ENCODE peak calls at places on chromosomes 13 and 19, in eight cellular contexts. U is tibial artery; E is GM23338; G is suprapubic skin; H is body of pancreas; O is left lung; P is fibroblast of lung; F is effector memory CD4-positive, alpha-beta T cell. J is an unnamed sample. For H3K4me1, the result is how much of the 10 kb centered on the place peaks cover.

GRCh38 chr19:4502282-4503223 is 15.7 kb downstream of the PLIN4 start:
- DNase-seq in U (no peak), E (no peak), G (no peak), H (no peak), O (no peak), P (no peak), F (no peak), J (no peak)

GRCh38 chr19:28544451-28545261 is 668.3 kb downstream of the UQCRFS1 start:
- DNase-seq in U (no peak), E (no peak), G (no peak), H (no peak), O (no peak), P (no peak), F (no peak), J (no peak)

GRCh38 chr13:104837756-104838155 is 1697.7 kb downstream of the EFNB2 start:
- DNase-seq in U (no peak), E (no peak), G (no peak), H (no peak), O (no peak), P (no peak), F (no peak), J (no peak)

GRCh38 chr19:3743486-3743885 is 18.0 kb downstream of the APBA3 start:
- DNase-seq in U (no peak), E (peak), G (no peak), H (no peak), O (no peak), P (no peak), F (no peak), J (no peak)

GRCh38 chr13:113533441-113533840 is 42.9 kb upstream of the DCUN1D2 start:
- DNase-seq in U (peak), E (no peak), G (no peak), H (no peak), O (no peak), P (no peak), F (no peak), J (no peak)

GRCh38 chr13:42804244-42804868 is 23.0 kb downstream of the FAM216B start:
- DNase-seq in U (no peak), E (no peak), G (no peak), H (no peak), O (no peak), P (no peak), F (no peak), J (no peak)

GRCh38 chr19:752652-753517 is 2.0 kb downstream of the MISP start:
- DNase-seq in U (no peak), E (no peak), G (no peak), H (peak), O (peak), P (peak), F (no peak), J (peak)

GRCh38 chr19:55645512-55645881 is 2.0 kb downstream of the ZNF581 start:
- DNase-seq in U (no peak), E (no peak), G (no peak), H (no peak), O (no peak), P (no peak), F (no peak), J (no peak)

GRCh38 chr19:33840783-33841182 is 44.1 kb downstream of the KCTD15 start:
- DNase-seq in U (no peak), E (no peak), G (no peak), H (no peak), O (no peak), P (no peak), F (no peak), J (no peak)

GRCh38 chr19:2661615-2662014 is 40.9 kb downstream of the GNG7 start:
- DNase-seq in U (no peak), E (peak), G (no peak), H (no peak), O (no peak), P (no peak), F (no peak), J (no peak)

GRCh38 chr19:51024924-51025323 is 1.5 kb downstream of the KLK11 start:
- DNase-seq in U (no peak), E (no peak), G (no peak), H (no peak), O (no peak), P (no peak), F (no peak), J (no peak)

GRCh38 chr13:95564948-95565347 is 12.4 kb downstream of the CLDN10 start:
- DNase-seq in U (no peak), E (no peak), G (no peak), H (no peak), O (no peak), P (peak), F (no peak), J (no peak)

GRCh38 chr13:23794267-23795161 is 94.7 kb downstream of the MIPEP start:
- DNase-seq in U (no peak), E (no peak), G (no peak), H (no peak), O (no peak), P (peak), F (no peak), J (no peak)

GRCh38 chr13:36888645-36889044 is 31.4 kb downstream of the SMAD9 start:
- DNase-seq in U (no peak), E (no peak), G (no peak), H (no peak), O (no peak), P (peak), F (no peak), J (no peak)

GRCh38 chr19:24063312-24063711 is 23.7 kb upstream of the ZNF254 start:
- DNase-seq in U (no peak), E (no peak), G (no peak), H (no peak), O (no peak), P (no peak), F (no peak), J (no peak)

GRCh38 chr19:14556662-14557188 is 15.1 kb downstream of the NDUFB7 start:
- DNase-seq in U (peak), E (peak), G (no peak), H (peak), O (peak), P (peak), F (peak), J (peak)

GRCh38 chr19:14553939-14554243 is 18.0 kb downstream of the NDUFB7 start:
- DNase-seq in U (no peak), E (no peak), G (no peak), H (no peak), O (no peak), P (no peak), F (no peak), J (no peak)

GRCh38 chr19:14555918-14556661 is 15.8 kb downstream of the NDUFB7 start:
- DNase-seq in U (no peak), E (no peak), G (no peak), H (no peak), O (no peak), P (peak), F (no peak), J (no peak)

GRCh38 chr19:14553042-14553938 is 18.6 kb downstream of the NDUFB7 start:
- DNase-seq in U (no peak), E (no peak), G (no peak), H (no peak), O (no peak), P (no peak), F (no peak), J (no peak)

DNA sequence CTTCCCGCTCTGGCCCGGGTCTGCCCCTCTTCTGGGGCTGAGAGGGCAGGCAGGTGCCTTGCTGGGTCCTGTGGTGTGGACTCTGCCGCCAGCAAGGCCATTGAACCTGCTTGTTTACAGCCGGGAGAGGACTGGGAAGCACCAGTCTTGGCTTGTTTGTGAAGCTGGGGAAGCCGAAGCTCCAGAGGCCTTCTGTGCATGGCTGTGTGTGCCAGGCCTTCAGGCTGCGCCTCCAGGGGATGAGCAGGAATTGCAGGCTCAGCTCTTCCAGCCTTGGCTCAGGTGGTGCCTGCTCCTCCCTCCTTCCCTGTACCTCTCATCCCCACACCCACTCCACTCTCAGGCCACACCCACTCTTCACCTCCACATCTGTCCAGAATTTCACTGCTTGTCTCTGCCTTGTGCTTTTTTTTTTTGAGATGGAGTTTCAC is 17.5 kb downstream of the NDUFB7 start:
- DNase-seq in U (no peak), E (peak), G (no peak), H (peak), O (no peak), P (no peak), F (no peak), J (peak)
- H3K4me1 ChIP-seq in U (under half), E (under half), G (half or more), H (under half), O (under half), P (under half), F (under half), J (under half)

GRCh38 chr13:40120781-40121180 is 465.3 kb downstream of the COG6 start:
- DNase-seq in U (no peak), E (no peak), G (no peak), H (no peak), O (no peak), P (peak), F (no peak), J (no peak)

GRCh38 chr13:40121711-40122110 is 466.2 kb downstream of the COG6 start:
- DNase-seq in U (no peak), E (no peak), G (no peak), H (no peak), O (no peak), P (no peak), F (no peak), J (no peak)

GRCh38 chr13:40119852-40120251 is 464.4 kb downstream of the COG6 start:
- DNase-seq in U (no peak), E (no peak), G (no peak), H (no peak), O (no peak), P (no peak), F (no peak), J (no peak)

GRCh38 chr13:40118337-40118736 is 462.9 kb downstream of the COG6 start:
- DNase-seq in U (no peak), E (no peak), G (no peak), H (no peak), O (no peak), P (no peak), F (no peak), J (no peak)

GRCh38 chr13:40120288-40120687 is 464.8 kb downstream of the COG6 start:
- DNase-seq in U (no peak), E (no peak), G (no peak), H (no peak), O (no peak), P (peak), F (no peak), J (no peak)
- H3K27ac ChIP-seq in U (peak), E (no peak), G (peak), H (no peak), O (no peak), P (no peak), F (no peak), J (no peak)

GRCh38 chr19:37876047-37876446 is 30.3 kb downstream of the WDR87 start:
- DNase-seq in U (no peak), E (peak), G (no peak), H (no peak), O (no peak), P (no peak), F (no peak), J (no peak)
- H3K4me1 ChIP-seq in U (under half), E (under half), G (under half), H (under half), O (under half), P (under half), F (under half), J (under half)

DNA sequence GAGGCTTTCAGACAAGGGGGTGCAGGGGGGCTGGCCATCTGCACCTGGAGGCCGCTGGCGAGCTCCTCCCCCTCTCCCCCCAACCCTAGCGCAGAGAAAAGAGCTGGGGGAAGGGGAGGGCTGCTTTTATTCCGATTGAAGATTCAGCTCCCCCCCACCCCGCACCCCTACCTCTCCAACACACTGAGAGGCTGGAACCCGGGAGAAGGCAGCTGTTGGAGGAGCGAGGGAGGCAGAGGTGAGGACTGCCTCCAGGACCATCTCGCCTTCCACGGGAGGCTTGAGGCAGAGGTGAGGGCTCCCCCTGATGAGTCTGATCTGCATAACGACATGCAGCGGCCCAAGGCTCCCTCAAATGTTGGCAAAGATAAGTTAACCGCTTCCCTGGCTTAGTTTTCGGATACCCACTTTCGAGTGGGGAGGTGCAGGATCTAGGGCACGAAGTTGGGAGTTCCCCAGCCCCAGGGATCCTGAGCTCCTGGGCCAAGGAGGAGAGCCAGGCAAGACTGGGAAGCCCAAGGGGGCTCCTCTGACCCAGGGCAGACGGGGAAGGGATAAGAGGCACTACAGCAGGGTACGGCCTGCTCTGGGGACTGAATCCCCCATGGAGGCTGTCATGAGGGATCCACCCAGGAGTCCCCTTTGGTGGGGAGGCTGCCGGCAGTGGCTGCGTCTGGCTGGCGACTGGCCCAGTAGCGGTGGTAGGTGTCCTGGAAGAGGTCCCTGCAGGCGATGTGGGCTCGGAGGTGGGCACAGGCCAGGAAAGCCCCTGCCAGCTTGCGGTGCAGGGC is 1.2 kb upstream of the NUMBL start:
- DNase-seq in U (no peak), E (peak), G (no peak), H (peak), O (no peak), P (peak), F (no peak), J (no peak)
- H3K27ac ChIP-seq in U (peak), E (peak), G (peak), H (peak), O (peak), P (peak), F (peak), J (peak)

DNA sequence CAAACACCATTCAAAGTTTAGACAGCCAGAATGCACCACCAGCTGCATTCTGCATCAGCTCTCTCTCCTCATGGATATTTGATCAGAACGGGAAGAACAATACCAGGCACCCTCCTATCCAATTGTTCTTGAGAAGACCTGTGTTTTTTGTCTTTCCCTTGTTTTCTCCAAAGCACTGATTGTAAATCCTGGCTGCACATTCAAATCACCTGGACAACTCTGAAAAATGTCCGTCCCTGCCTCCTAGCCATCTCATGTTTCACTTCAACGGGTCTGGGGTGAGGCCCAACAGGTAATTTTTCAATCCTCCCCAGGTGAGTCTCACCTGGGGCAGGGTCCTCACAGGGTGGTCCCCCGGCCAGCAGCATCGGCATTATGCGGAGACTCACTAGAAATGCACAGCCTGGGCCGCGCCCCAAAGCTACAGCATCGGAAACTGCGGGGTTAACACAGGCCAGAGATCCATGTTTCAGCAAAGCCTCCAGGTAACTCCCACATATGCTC is 5.5 kb downstream of the IRS2 start:
- DNase-seq in U (no peak), E (no peak), G (no peak), H (no peak), O (no peak), P (no peak), F (no peak), J (no peak)
- H3K4me1 ChIP-seq in U (half or more), E (under half), G (half or more), H (half or more), O (half or more), P (under half), F (under half), J (half or more)

GRCh38 chr19:18501832-18502231 is 20.0 kb downstream of the ELL start:
- DNase-seq in U (peak), E (no peak), G (no peak), H (peak), O (no peak), P (no peak), F (no peak), J (peak)

GRCh38 chr19:18501351-18501750 is 20.5 kb downstream of the ELL start:
- DNase-seq in U (no peak), E (no peak), G (no peak), H (no peak), O (no peak), P (no peak), F (no peak), J (no peak)

GRCh38 chr19:18500820-18501219 is 21.1 kb downstream of the ELL start:
- DNase-seq in U (peak), E (no peak), G (no peak), H (peak), O (no peak), P (no peak), F (no peak), J (no peak)

GRCh38 chr19:18499055-18499775 is 22.7 kb downstream of the ELL start:
- DNase-seq in U (no peak), E (no peak), G (no peak), H (no peak), O (no peak), P (no peak), F (no peak), J (no peak)

DNA sequence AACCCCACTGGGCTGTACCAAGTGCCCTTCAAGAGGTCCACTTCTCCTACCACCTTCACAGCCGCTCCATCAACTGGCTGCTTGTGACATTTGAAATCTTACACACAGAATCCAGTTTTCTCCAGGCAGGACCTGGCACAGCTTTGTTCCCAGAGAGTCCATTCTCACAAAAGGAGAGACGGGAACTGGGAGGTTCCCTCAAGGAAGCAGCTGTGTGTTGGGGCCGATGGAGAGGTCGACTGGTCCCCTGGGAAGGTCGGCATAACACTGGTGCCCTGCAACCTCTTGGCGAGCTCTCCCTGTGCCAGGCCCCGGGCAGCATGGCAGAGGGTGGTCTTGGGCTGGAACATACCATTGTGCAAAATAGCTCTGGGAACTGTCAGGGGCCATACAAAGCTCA is 21.5 kb downstream of the ELL start:
- DNase-seq in U (no peak), E (no peak), G (no peak), H (no peak), O (no peak), P (no peak), F (no peak), J (no peak)
- H3K27ac ChIP-seq in U (peak), E (peak), G (peak), H (peak), O (peak), P (no peak), F (no peak), J (peak)